ENCODE peak calls at places on chromosomes 16 and 17, in five cellular contexts. One of them, this sample, is unnamed.
A peak's percentile ranks its signal among the peaks of the same experiment; 100 is the strongest.

GRCh38 chr16:2707368-2708289 is 12.4 kb downstream of the PRSS27 start:
- DNase-seq in PC-3: no peak
- DNase-seq in brain microvascular endothelial cell: no peak
- DNase-seq in AG04450: no peak
- DNase-seq in PC-9: no peak
- DNase-seq in this sample: no peak

GRCh38 chr16:9602201-9602600 is 510.8 kb downstream of the HAPSTR1 start:
- DNase-seq in PC-3: no peak
- DNase-seq in brain microvascular endothelial cell: no peak
- DNase-seq in AG04450: no peak
- DNase-seq in PC-9: no peak
- DNase-seq in this sample: no peak

GRCh38 chr17:19262650-19263620 is 25.8 kb downstream of the EPN2 start:
- DNase-seq in PC-3: no peak
- DNase-seq in brain microvascular endothelial cell: peak; percentile 76
- DNase-seq in AG04450: no peak
- DNase-seq in PC-9: no peak
- DNase-seq in this sample: peak; percentile 49

GRCh38 chr16:23505180-23505665 is 5.1 kb downstream of the GGA2 start:
- DNase-seq in PC-3: no peak
- DNase-seq in brain microvascular endothelial cell: no peak
- DNase-seq in AG04450: no peak
- DNase-seq in PC-9: no peak
- DNase-seq in this sample: no peak

GRCh38 chr17:59296190-59296589 is 35.3 kb upstream of the YPEL2 start:
- DNase-seq in PC-3: peak; percentile 72
- DNase-seq in brain microvascular endothelial cell: no peak
- DNase-seq in AG04450: no peak
- DNase-seq in PC-9: peak; percentile 42
- DNase-seq in this sample: no peak

GRCh38 chr16:56911771-56912541 is 20.0 kb upstream of the HERPUD1 start:
- DNase-seq in PC-3: no peak
- DNase-seq in brain microvascular endothelial cell: peak; percentile 56
- DNase-seq in AG04450: no peak
- DNase-seq in PC-9: no peak
- DNase-seq in this sample: no peak

GRCh38 chr17:17783121-17783824 is 53.5 kb downstream of the SREBF1 start:
- DNase-seq in PC-3: peak; percentile 57
- DNase-seq in brain microvascular endothelial cell: no peak
- DNase-seq in AG04450: no peak
- DNase-seq in PC-9: peak; percentile 70
- DNase-seq in this sample: peak; percentile 84

GRCh38 chr17:47400333-47400732 is 76.6 kb downstream of the EFCAB13 start:
- DNase-seq in PC-3: no peak
- DNase-seq in brain microvascular endothelial cell: no peak
- DNase-seq in AG04450: no peak
- DNase-seq in PC-9: no peak
- DNase-seq in this sample: no peak

GRCh38 chr17:69762359-69762758 is 312.7 kb upstream of the KCNJ16 start:
- DNase-seq in PC-3: no peak
- DNase-seq in brain microvascular endothelial cell: no peak
- DNase-seq in AG04450: no peak
- DNase-seq in PC-9: no peak
- DNase-seq in this sample: no peak

GRCh38 chr17:37605813-37606505 is 3.3 kb downstream of the SYNRG start:
- DNase-seq in PC-3: no peak
- DNase-seq in brain microvascular endothelial cell: no peak
- DNase-seq in AG04450: no peak
- DNase-seq in PC-9: no peak
- DNase-seq in this sample: no peak

GRCh38 chr17:28985950-28986713 is 19.7 kb downstream of the SEZ6 start:
- DNase-seq in PC-3: no peak
- DNase-seq in brain microvascular endothelial cell: no peak
- DNase-seq in AG04450: no peak
- DNase-seq in PC-9: no peak
- DNase-seq in this sample: no peak

GRCh38 chr17:33582661-33583060 is 289.6 kb upstream of the ASIC2 start:
- DNase-seq in PC-3: no peak
- DNase-seq in brain microvascular endothelial cell: no peak
- DNase-seq in AG04450: no peak
- DNase-seq in PC-9: no peak
- DNase-seq in this sample: no peak

GRCh38 chr17:2363318-2363717 is 26.0 kb downstream of the SGSM2 start:
- DNase-seq in PC-3: no peak
- DNase-seq in brain microvascular endothelial cell: no peak
- DNase-seq in AG04450: no peak
- DNase-seq in PC-9: no peak
- DNase-seq in this sample: no peak

GRCh38 chr17:48194097-48194550 is 86.6 kb downstream of the SNX11 start:
- DNase-seq in PC-3: peak; percentile 97
- DNase-seq in brain microvascular endothelial cell: peak; percentile 80
- DNase-seq in AG04450: peak; percentile 3
- DNase-seq in PC-9: no peak
- DNase-seq in this sample: no peak

GRCh38 chr16:86525696-86526095 is 15.4 kb downstream of the FOXF1 start:
- DNase-seq in PC-3: no peak
- DNase-seq in brain microvascular endothelial cell: no peak
- DNase-seq in AG04450: no peak
- DNase-seq in PC-9: no peak
- DNase-seq in this sample: no peak

GRCh38 chr16:4306439-4307214 is 9.2 kb upstream of the GLIS2 start:
- DNase-seq in PC-3: no peak
- DNase-seq in brain microvascular endothelial cell: no peak
- DNase-seq in AG04450: no peak
- DNase-seq in PC-9: no peak
- DNase-seq in this sample: peak; percentile 30

GRCh38 chr16:525520-526180 is 1.9 kb upstream of the CAPN15 start:
- DNase-seq in PC-3: peak; percentile 88
- DNase-seq in brain microvascular endothelial cell: peak; percentile 82
- DNase-seq in AG04450: peak; percentile 50
- DNase-seq in PC-9: peak; percentile 80
- DNase-seq in this sample: no peak

GRCh38 chr17:35052780-35053179 is 10.7 kb downstream of the RFFL start:
- DNase-seq in PC-3: no peak
- DNase-seq in brain microvascular endothelial cell: no peak
- DNase-seq in AG04450: no peak
- DNase-seq in PC-9: no peak
- DNase-seq in this sample: no peak

GRCh38 chr17:72004476-72005331 is 116.1 kb upstream of the SOX9 start:
- DNase-seq in PC-3: no peak
- DNase-seq in brain microvascular endothelial cell: no peak
- DNase-seq in AG04450: no peak
- DNase-seq in PC-9: no peak
- DNase-seq in this sample: peak; percentile 12

GRCh38 chr16:61530697-61531096 is 505.5 kb downstream of the CDH8 start:
- DNase-seq in PC-3: no peak
- DNase-seq in brain microvascular endothelial cell: no peak
- DNase-seq in AG04450: no peak
- DNase-seq in PC-9: no peak
- DNase-seq in this sample: no peak

GRCh38 chr17:1742371-1743093 is at the start of gene SERPINF2:
- DNase-seq in PC-3: no peak
- DNase-seq in brain microvascular endothelial cell: no peak
- DNase-seq in AG04450: no peak
- DNase-seq in PC-9: no peak
- DNase-seq in this sample: no peak

GRCh38 chr16:28000314-28000713 is 63.2 kb downstream of the GSG1L start:
- DNase-seq in PC-3: no peak
- DNase-seq in brain microvascular endothelial cell: no peak
- DNase-seq in AG04450: no peak
- DNase-seq in PC-9: no peak
- DNase-seq in this sample: no peak

GRCh38 chr16:35523991-35524390 is 2064.6 kb downstream of the TP53TG3F start:
- DNase-seq in PC-3: no peak
- DNase-seq in brain microvascular endothelial cell: no peak
- DNase-seq in AG04450: no peak
- DNase-seq in PC-9: no peak
- DNase-seq in this sample: no peak

GRCh38 chr16:69073181-69073669 is 32.2 kb upstream of the HAS3 start:
- DNase-seq in PC-3: peak; percentile 96
- DNase-seq in brain microvascular endothelial cell: peak; percentile 80
- DNase-seq in AG04450: no peak
- DNase-seq in PC-9: peak; percentile 69
- DNase-seq in this sample: no peak

GRCh38 chr16:19659554-19659953 is 58.5 kb downstream of the KNOP1 start:
- DNase-seq in PC-3: no peak
- DNase-seq in brain microvascular endothelial cell: no peak
- DNase-seq in AG04450: no peak
- DNase-seq in PC-9: no peak
- DNase-seq in this sample: no peak

GRCh38 chr17:15291674-15292361 is 26.7 kb upstream of the PMP22 start:
- DNase-seq in PC-3: peak; percentile 70
- DNase-seq in brain microvascular endothelial cell: no peak
- DNase-seq in AG04450: no peak
- DNase-seq in PC-9: no peak
- DNase-seq in this sample: peak; percentile 25

GRCh38 chr17:72687941-72688340 is 404.5 kb downstream of the SLC39A11 start:
- DNase-seq in PC-3: no peak
- DNase-seq in brain microvascular endothelial cell: no peak
- DNase-seq in AG04450: no peak
- DNase-seq in PC-9: no peak
- DNase-seq in this sample: peak; percentile 78

GRCh38 chr17:37360632-37361031 is 15.2 kb upstream of the C17orf78 start:
- DNase-seq in PC-3: peak; percentile 62
- DNase-seq in brain microvascular endothelial cell: no peak
- DNase-seq in AG04450: no peak
- DNase-seq in PC-9: no peak
- DNase-seq in this sample: peak; percentile 55

GRCh38 chr17:5557485-5557884 is 26.8 kb downstream of the NLRP1 start:
- DNase-seq in PC-3: peak; percentile 46
- DNase-seq in brain microvascular endothelial cell: peak; percentile 16
- DNase-seq in AG04450: peak; percentile 7
- DNase-seq in PC-9: no peak
- DNase-seq in this sample: no peak

GRCh38 chr17:10271004-10271620 is 72.7 kb upstream of the GAS7 start:
- DNase-seq in PC-3: no peak
- DNase-seq in brain microvascular endothelial cell: no peak
- DNase-seq in AG04450: no peak
- DNase-seq in PC-9: no peak
- DNase-seq in this sample: peak; percentile 89

DNA sequence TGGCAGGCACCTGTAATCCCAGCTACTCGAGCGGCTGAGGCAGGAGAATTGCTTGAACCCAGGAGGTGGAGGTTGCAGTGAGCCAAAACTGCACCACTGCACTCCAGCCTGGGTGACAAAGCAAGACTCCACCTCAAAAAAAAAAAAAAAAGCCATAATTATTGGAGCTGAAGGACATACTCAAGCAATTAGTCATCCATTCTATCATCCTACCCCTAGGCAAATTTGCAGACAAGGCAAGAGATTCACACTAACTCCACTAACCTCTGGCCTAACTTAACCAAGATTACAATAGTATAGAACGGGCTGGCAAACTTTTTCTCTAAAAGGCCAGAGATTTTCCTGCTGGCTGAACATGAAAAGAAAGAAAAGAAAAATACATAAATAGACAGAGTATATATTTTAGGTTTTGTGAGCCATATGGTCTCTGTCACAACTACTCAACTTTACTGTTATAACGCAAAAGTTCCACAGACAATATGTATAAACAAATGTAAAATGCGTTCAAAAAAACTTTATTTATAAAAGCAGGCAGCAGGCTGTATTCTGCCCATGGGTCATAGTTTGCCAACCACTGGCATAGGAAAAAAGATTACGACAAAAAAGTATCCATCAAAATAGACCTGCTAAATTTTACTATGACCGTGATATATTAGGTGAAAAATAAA is 29.7 kb downstream of the BRIP1 start:
- DNase-seq in PC-3: peak; percentile 96
- DNase-seq in brain microvascular endothelial cell: peak; percentile 32
- DNase-seq in AG04450: no peak
- DNase-seq in PC-9: peak; percentile 36
- DNase-seq in this sample: peak; percentile 73
- H3K27ac ChIP-seq in PC-3: peak overlapping the region; percentile 43
- H3K27ac ChIP-seq in brain microvascular endothelial cell: no peak overlapping the region
- H3K27ac ChIP-seq in AG04450: no peak overlapping the region
- H3K27ac ChIP-seq in PC-9: peak overlapping the region; percentile 76
- H3K27ac ChIP-seq in this sample: no peak overlapping the region

GRCh38 chr17:7676533-7676932 is 10.8 kb downstream of the TP53 start:
- DNase-seq in PC-3: no peak
- DNase-seq in brain microvascular endothelial cell: no peak
- DNase-seq in AG04450: no peak
- DNase-seq in PC-9: no peak
- DNase-seq in this sample: no peak
- H3K27ac ChIP-seq in PC-3: no peak overlapping the region
- H3K27ac ChIP-seq in brain microvascular endothelial cell: no peak overlapping the region
- H3K27ac ChIP-seq in AG04450: no peak overlapping the region
- H3K27ac ChIP-seq in PC-9: no peak overlapping the region
- H3K27ac ChIP-seq in this sample: no peak overlapping the region

GRCh38 chr17:65473363-65473762 is 88.1 kb downstream of the AXIN2 start:
- DNase-seq in PC-3: no peak
- DNase-seq in brain microvascular endothelial cell: no peak
- DNase-seq in AG04450: no peak
- DNase-seq in PC-9: no peak
- DNase-seq in this sample: no peak
- H3K27ac ChIP-seq in PC-3: no peak overlapping the region
- H3K27ac ChIP-seq in brain microvascular endothelial cell: no peak overlapping the region
- H3K27ac ChIP-seq in AG04450: no peak overlapping the region
- H3K27ac ChIP-seq in PC-9: no peak overlapping the region
- H3K27ac ChIP-seq in this sample: no peak overlapping the region

DNA sequence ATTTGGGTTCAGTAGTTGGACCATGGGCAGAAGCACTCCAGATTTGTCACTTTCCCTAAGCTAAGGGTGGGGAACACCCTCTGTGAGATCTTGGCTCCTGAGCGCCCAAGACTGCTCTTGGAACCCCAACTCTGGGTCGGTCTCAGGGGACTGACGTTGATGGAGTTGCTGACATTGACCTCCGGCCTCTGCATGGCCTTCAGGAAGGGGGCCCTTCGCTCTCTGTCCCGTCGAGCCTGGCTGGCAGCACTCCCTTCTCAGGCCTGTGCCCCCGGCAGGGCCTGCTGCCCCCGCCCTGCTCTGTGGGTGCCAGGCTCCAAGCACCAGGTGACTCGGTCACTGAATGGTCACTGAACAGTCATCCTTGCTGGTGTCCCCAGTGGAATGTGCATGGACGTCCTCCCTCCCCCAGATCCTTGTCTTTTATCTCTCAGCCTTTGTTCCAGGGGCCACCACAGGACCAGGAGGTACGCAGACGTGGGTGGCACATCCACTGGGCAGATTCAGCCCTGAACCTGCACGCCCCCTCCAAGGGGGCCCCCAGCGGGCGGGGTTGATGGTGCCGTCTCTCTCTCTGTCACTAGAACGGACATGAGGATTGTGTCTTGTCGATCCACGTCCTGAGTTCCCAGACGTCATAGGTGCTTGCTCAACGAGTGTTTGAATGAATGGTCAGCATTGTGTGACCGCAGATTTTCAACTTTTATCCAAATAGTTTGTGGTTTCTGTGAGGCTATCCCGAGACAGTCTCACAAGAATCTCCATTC is 314.5 kb downstream of the SEC14L1 start:
- DNase-seq in PC-3: no peak
- DNase-seq in brain microvascular endothelial cell: peak; percentile 88
- DNase-seq in AG04450: no peak
- DNase-seq in PC-9: no peak
- DNase-seq in this sample: peak; percentile 98
- H3K27ac ChIP-seq in PC-3: no peak overlapping the region
- H3K27ac ChIP-seq in brain microvascular endothelial cell: peak overlapping the region; percentile 65
- H3K27ac ChIP-seq in AG04450: peak overlapping the region; percentile 52
- H3K27ac ChIP-seq in PC-9: no peak overlapping the region
- H3K27ac ChIP-seq in this sample: peak overlapping the region; percentile 96

This sample was measured in cardiac muscle cell.